ENCODE peak calls at places on chromosomes 16 and 17, in seven cellular contexts. F is colonic mucosa, J is fibroblast of villous mesenchyme, N is neuronal stem cell, X is ascending aorta, O is fibroblast of pulmonary artery, G is Caco-2. S is an unnamed sample.
A peak's percentile ranks its signal among the peaks of the same experiment; 100 is the strongest.

GRCh38 chr16:35352431-35352830 is 1893.0 kb downstream of the TP53TG3F start:
- DNase-seq in F (no peak), J (no peak), N (no peak), X (no peak), O (no peak), G (no peak), S (no peak)

GRCh38 chr17:17096438-17097178 is 54.4 kb downstream of the MPRIP start:
- DNase-seq in F (no peak), J (peak; percentile 80), N (no peak), X (no peak), O (peak; percentile 44), G (peak; percentile 74), S (no peak)

GRCh38 chr17:81510798-81511549 is 1.6 kb downstream of the ACTG1 start:
- DNase-seq in F (peak; percentile 39), J (peak; percentile 30), N (no peak), X (no peak), O (peak; percentile 42), G (peak; percentile 46), S (no peak)

GRCh38 chr16:86252596-86252995 is 257.7 kb upstream of the FOXF1 start:
- DNase-seq in F (peak; percentile 27), J (peak; percentile 60), N (peak; percentile 48), X (no peak), O (peak; percentile 55), G (no peak), S (peak; percentile 40)

GRCh38 chr16:74480150-74481029 is 59.1 kb upstream of the CLEC18B start:
- DNase-seq in F (peak; percentile 92), J (peak; percentile 63), N (no peak), X (no peak), O (peak; percentile 31), G (peak; percentile 97), S (no peak)

GRCh38 chr16:23801387-23801786 is 34.4 kb upstream of the PRKCB start:
- DNase-seq in F (peak; percentile 85), J (peak; percentile 58), N (peak; percentile 50), X (no peak), O (peak; percentile 67), G (peak; percentile 55), S (no peak)

GRCh38 chr16:86462334-86463084 is 47.8 kb upstream of the FOXF1 start:
- DNase-seq in F (peak; percentile 25), J (peak; percentile 99), N (no peak), X (no peak), O (no peak), G (no peak), S (no peak)

GRCh38 chr16:73092236-73092781 is 44.4 kb upstream of the ZFHX3 start:
- DNase-seq in F (no peak), J (no peak), N (no peak), X (no peak), O (peak; percentile 31), G (no peak), S (no peak)

GRCh38 chr16:1093284-1094123 is 2.5 kb downstream of the C1QTNF8 start:
- DNase-seq in F (no peak), J (no peak), N (no peak), X (no peak), O (peak; percentile 11), G (peak; percentile 59), S (no peak)

GRCh38 chr17:17749025-17749772 is 67.9 kb downstream of the RAI1 start:
- DNase-seq in F (no peak), J (no peak), N (no peak), X (no peak), O (no peak), G (no peak), S (no peak)

GRCh38 chr17:19495828-19496227 is 37.8 kb upstream of the SLC47A1 start:
- DNase-seq in F (no peak), J (no peak), N (no peak), X (no peak), O (no peak), G (no peak), S (no peak)

GRCh38 chr17:51435641-51436091 is 175.3 kb downstream of the UTP18 start:
- DNase-seq in F (peak; percentile 42), J (no peak), N (peak; percentile 21), X (no peak), O (peak; percentile 14), G (peak; percentile 74), S (no peak)

GRCh38 chr17:9356488-9356911 is 219.1 kb downstream of the STX8 start:
- DNase-seq in F (no peak), J (no peak), N (no peak), X (no peak), O (no peak), G (no peak), S (no peak)

GRCh38 chr16:54123766-54124165 is 162.8 kb downstream of the IRX3 start:
- DNase-seq in F (no peak), J (peak; percentile 5), N (no peak), X (no peak), O (no peak), G (no peak), S (no peak)

GRCh38 chr17:40448213-40448638 is 5.0 kb downstream of the IGFBP4 start:
- DNase-seq in F (peak; percentile 70), J (no peak), N (no peak), X (no peak), O (peak; percentile 45), G (no peak), S (no peak)

GRCh38 chr17:77907497-77908120 is 50.9 kb upstream of the TNRC6C start:
- DNase-seq in F (no peak), J (no peak), N (no peak), X (no peak), O (no peak), G (no peak), S (no peak)

GRCh38 chr17:81491193-81491592 is 21.4 kb downstream of the ACTG1 start:
- DNase-seq in F (no peak), J (no peak), N (no peak), X (no peak), O (no peak), G (no peak), S (no peak)

GRCh38 chr17:74123866-74124265 is 79.6 kb upstream of the RPL38 start:
- DNase-seq in F (no peak), J (no peak), N (no peak), X (no peak), O (no peak), G (peak; percentile 9), S (no peak)

GRCh38 chr16:1899641-1900451 is 18.4 kb downstream of the HS3ST6 start:
- DNase-seq in F (peak; percentile 71), J (no peak), N (no peak), X (no peak), O (no peak), G (no peak), S (no peak)

GRCh38 chr17:19242323-19242722 is 5.2 kb downstream of the EPN2 start:
- DNase-seq in F (no peak), J (no peak), N (no peak), X (no peak), O (no peak), G (no peak), S (no peak)

GRCh38 chr16:89243664-89244063 is 26.2 kb downstream of the ZNF778 start:
- DNase-seq in F (no peak), J (no peak), N (no peak), X (no peak), O (no peak), G (no peak), S (no peak)

GRCh38 chr16:89246383-89246902 is 28.9 kb downstream of the ZNF778 start:
- DNase-seq in F (no peak), J (no peak), N (no peak), X (no peak), O (no peak), G (no peak), S (no peak)

GRCh38 chr16:89244754-89245153 is 27.3 kb downstream of the ZNF778 start:
- DNase-seq in F (no peak), J (no peak), N (no peak), X (no peak), O (no peak), G (no peak), S (no peak)

GRCh38 chr16:89246903-89247733 is 29.6 kb downstream of the ZNF778 start:
- DNase-seq in F (peak; percentile 95), J (peak; percentile 88), N (peak; percentile 87), X (no peak), O (peak; percentile 88), G (peak; percentile 94), S (no peak)

GRCh38 chr16:89248196-89249005 is 30.9 kb downstream of the ZNF778 start:
- DNase-seq in F (no peak), J (no peak), N (no peak), X (no peak), O (no peak), G (no peak), S (no peak)
- H3K4me3 ChIP-seq in F (peak overlapping the region; percentile 38), J (peak overlapping the region; percentile 50), N (peak overlapping the region; percentile 84), X (peak overlapping the region; percentile 69), O (peak overlapping the region; percentile 48), G (peak overlapping the region; percentile 63), S (peak overlapping the region; percentile 55)

GRCh38 chr16:79286646-79287423 is 313.7 kb downstream of the MAF start:
- DNase-seq in F (peak; percentile 25), J (no peak), N (no peak), X (peak; percentile 19), O (no peak), G (no peak), S (no peak)

GRCh38 chr16:79283578-79283977 is 317.0 kb downstream of the MAF start:
- DNase-seq in F (no peak), J (no peak), N (no peak), X (no peak), O (no peak), G (no peak), S (no peak)

GRCh38 chr16:79288046-79288445 is 312.5 kb downstream of the MAF start:
- DNase-seq in F (no peak), J (no peak), N (no peak), X (no peak), O (no peak), G (no peak), S (no peak)

GRCh38 chr16:79284760-79285159 is 315.8 kb downstream of the MAF start:
- DNase-seq in F (no peak), J (no peak), N (no peak), X (no peak), O (no peak), G (no peak), S (no peak)

DNA sequence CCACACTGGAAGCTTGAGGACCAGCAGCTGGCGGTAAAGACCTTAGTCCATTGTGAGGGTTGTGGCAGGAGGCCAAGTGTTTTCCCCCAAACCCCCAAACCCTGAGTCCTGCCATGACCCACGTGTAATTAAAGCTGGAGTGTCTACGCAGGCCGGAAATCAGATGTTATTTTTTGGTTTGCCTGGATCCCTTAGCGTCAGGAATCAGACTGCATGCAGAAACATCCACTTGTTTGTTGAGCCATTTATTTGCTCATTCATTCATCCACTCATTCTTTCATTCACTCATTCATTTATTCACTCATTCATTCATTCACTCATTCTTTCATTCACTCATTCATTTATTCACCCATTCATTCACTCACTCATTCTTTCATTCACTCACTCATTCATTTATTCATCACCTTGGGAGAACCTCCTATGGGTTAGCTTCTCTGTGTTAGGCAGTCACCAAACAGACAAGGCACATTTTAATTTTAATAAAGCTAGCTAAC is 313.1 kb downstream of the MAF start:
- DNase-seq in F (no peak), J (no peak), N (no peak), X (no peak), O (no peak), G (no peak), S (no peak)
- H3K4me3 ChIP-seq in F (peak overlapping the region; percentile 25), J (no peak overlapping the region), N (no peak overlapping the region), X (no peak overlapping the region), O (no peak overlapping the region), G (no peak overlapping the region), S (peak overlapping the region; percentile 32)

GRCh38 chr17:4248504-4249277 is 15.1 kb downstream of the ANKFY1 start:
- DNase-seq in F (no peak), J (no peak), N (no peak), X (no peak), O (no peak), G (no peak), S (no peak)
- H3K4me3 ChIP-seq in F (no peak overlapping the region), J (no peak overlapping the region), N (no peak overlapping the region), X (no peak overlapping the region), O (no peak overlapping the region), G (no peak overlapping the region), S (no peak overlapping the region)

GRCh38 chr17:38958756-38959155 is 8.4 kb downstream of the FBXO47 start:
- DNase-seq in F (no peak), J (peak; percentile 20), N (no peak), X (no peak), O (peak; percentile 53), G (no peak), S (no peak)
- H3K4me3 ChIP-seq in F (no peak overlapping the region), J (no peak overlapping the region), N (no peak overlapping the region), X (no peak overlapping the region), O (no peak overlapping the region), G (no peak overlapping the region), S (no peak overlapping the region)

S was measured in vagina.